ENCODE peak calls at places on chromosomes 2 and 18, in seven cellular contexts. A is GM12878, J is HepG2, Q is GM12891, O is K562, S is SK-N-SH, Y is H1. U is an unnamed sample.

GRCh38 chr2:64404743-64405142 is 49.2 kb upstream of the LGALSL start:
- DNase-seq in Q (no peak), A (no peak), Y (peak; percentile 78), J (peak; percentile 31), S (no peak), O (peak; percentile 57), U (no peak)

GRCh38 chr2:197248623-197249022 is 62.0 kb downstream of the ANKRD44 start:
- DNase-seq in J (no peak), A (no peak), Q (no peak), O (no peak), S (no peak), Y (no peak), U (no peak)

GRCh38 chr18:55838322-55838721 is 250.3 kb upstream of the TCF4 start:
- DNase-seq in Y (no peak), Q (no peak), O (no peak), A (no peak), J (no peak), S (no peak), U (no peak)

GRCh38 chr2:214126135-214126534 is 284.7 kb upstream of the VWC2L start:
- DNase-seq in J (no peak), A (no peak), S (no peak), Y (no peak), O (no peak), Q (no peak), U (no peak)

GRCh38 chr2:215059724-215060123 is 78.7 kb downstream of the ABCA12 start:
- DNase-seq in S (peak; percentile 4), A (no peak), Q (no peak), J (no peak), Y (no peak), O (no peak), U (no peak)

GRCh38 chr2:102065675-102066252 is 74.0 kb downstream of the IL1R2 start:
- DNase-seq in Y (no peak), O (peak; percentile 49), A (no peak), S (no peak), J (peak; percentile 88), Q (no peak), U (no peak)

GRCh38 chr2:145753966-145754365 is 1234.0 kb upstream of the ZEB2 start:
- DNase-seq in Q (no peak), J (peak; percentile 78), A (no peak), Y (no peak), O (no peak), S (no peak), U (no peak)

GRCh38 chr2:172889287-172889686 is 153.6 kb downstream of the RAPGEF4 start:
- DNase-seq in Y (no peak), O (no peak), J (no peak), A (no peak), S (no peak), Q (no peak), U (no peak)

GRCh38 chr2:161796192-161796591 is 172.0 kb downstream of the SLC4A10 start:
- DNase-seq in J (peak; percentile 45), S (no peak), O (no peak), Q (no peak), A (no peak), Y (no peak), U (no peak)

GRCh38 chr2:3598197-3598910 is 3.4 kb downstream of the COLEC11 start:
- DNase-seq in S (no peak), O (no peak), J (no peak), Q (no peak), A (no peak), Y (no peak), U (no peak)

GRCh38 chr2:103781401-103781800 is 1019.6 kb downstream of the TMEM182 start:
- DNase-seq in S (no peak), Q (no peak), O (no peak), J (no peak), Y (no peak), A (no peak), U (no peak)

GRCh38 chr2:16197504-16198147 is 257.3 kb downstream of the MYCN start:
- DNase-seq in O (no peak), S (peak; percentile 50), J (no peak), A (no peak), Q (no peak), Y (no peak), U (no peak)

GRCh38 chr2:16199882-16200590 is 259.7 kb downstream of the MYCN start:
- DNase-seq in A (no peak), Y (no peak), J (no peak), S (no peak), O (no peak), Q (no peak), U (no peak)

GRCh38 chr2:16196687-16197503 is 256.5 kb downstream of the MYCN start:
- DNase-seq in J (peak; percentile 87), S (no peak), Y (no peak), A (no peak), O (no peak), Q (no peak), U (no peak)

GRCh38 chr2:16200791-16201190 is 260.4 kb downstream of the MYCN start:
- DNase-seq in A (no peak), Q (no peak), O (no peak), J (no peak), S (no peak), Y (no peak), U (no peak)

DNA sequence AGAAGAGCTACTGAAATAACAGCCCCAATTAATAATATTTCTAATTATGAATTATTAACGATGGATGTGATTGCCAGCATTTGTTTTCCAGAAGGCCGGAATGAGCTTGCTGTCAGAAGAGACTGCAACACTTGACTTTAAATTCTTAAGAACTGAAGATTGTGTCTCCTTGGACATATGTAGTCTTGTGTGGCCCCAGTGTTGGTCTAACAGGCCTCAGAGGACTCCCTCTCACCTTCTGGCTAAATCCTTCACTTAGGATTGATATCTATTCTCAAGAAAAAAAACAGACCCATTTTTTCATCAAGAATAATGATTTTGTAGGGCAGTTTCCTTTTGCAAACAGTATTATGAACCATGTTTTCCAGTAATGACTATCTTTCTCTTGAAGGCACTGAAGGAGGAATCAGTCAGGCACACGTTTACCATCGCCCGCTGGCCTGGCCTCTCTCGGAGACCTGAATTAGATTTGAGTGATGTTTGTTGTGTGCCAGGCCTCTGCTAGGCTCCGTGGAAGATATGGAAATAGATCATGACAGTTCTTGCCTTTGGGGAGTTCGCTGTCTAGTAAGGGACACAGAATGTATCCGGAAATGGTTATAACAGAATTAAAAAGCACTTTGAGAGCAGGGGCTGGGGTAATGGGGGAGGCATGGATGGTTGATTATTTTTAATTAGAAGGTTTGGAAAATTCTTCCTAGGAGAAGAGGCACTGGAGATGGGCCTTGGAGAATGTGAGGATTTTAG is 258.0 kb downstream of the MYCN start:
- DNase-seq in S (peak; percentile 86), J (no peak), A (no peak), Q (no peak), Y (no peak), O (no peak), U (no peak)
- TF ChIP-seq TAF1 in S (no peak), J (no peak), A (no peak), Q (no peak), Y (no peak), O (no peak), U (no peak)

DNA sequence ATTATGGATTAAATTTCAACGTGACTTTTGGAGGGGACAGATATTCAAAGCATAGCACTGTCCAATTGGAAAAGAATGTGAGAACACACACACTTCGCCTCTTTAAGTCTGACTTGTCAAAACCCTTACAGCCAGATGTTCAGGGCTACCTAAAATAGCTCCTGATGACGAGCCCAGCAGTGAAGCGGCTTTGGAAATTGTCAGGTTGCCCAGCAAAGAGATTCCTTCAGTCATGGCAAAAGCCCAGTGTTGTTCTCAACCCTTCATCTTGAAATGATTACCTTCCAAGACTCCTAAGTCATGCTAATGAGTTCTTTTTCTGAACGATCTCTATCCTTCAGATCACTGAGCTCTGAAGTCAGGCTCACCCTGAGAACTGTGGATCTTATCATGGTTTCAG is 436.6 kb downstream of the LRATD1 start:
- DNase-seq in O (no peak), S (no peak), J (no peak), A (no peak), Q (no peak), Y (no peak), U (no peak)
- TF ChIP-seq POLR2AphosphoS5 in O (no peak), S (no peak), J (no peak), A (no peak), Q (no peak), Y (no peak), U (no peak)

DNA sequence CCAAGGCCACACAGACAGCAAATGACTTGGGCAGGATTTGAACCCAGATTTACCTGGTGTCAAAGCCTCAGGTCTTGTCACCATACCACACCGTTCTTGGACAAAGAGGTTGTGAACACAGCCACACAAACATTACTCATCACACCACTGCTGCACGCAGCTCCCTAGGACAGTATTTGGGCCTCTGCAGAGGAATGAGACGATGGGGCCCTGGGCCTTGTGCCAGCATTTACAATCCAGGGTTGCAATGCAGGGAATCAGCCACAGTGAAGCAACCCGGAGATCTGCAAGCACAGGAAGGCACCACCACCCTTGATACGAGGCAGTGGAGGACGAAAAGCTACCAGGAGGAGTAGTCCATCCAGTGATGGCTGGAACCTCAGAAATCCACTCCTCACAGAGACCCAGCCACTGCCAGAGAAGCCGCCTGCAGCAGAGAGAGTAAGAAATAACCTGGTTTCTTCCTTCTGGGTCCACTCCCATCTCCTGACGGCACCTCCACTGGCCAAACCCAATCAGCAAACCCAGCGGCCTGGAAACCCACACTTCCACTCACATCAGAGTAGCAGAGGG is 3.7 kb upstream of the MTCL1 start:
- DNase-seq in Q (no peak), A (no peak), Y (no peak), O (no peak), S (peak; percentile 34), J (peak; percentile 59), U (no peak)
- TF ChIP-seq TAF1 in Q (no peak), A (no peak), Y (no peak), O (no peak), S (no peak), J (no peak), U (no peak)

DNA sequence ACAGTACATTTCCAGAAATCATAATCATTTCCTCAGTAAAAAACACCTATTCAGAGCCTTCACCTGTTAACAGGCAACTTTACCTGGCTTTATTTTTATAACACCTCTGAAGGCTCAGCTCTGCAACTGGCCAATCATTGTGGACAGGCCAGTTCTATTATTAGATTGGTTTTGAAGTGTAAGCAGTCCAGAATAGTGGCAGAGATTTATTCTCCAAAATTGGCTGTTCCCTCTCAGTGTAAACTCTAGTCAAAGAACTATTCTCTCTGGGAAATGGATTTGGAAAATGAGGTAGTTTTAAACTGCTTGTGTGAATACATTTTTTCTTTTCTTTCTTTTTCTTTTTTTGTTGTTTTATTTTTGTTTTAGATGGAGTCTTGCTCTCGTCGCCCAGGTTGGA is 35.9 kb downstream of the SLC40A1 start:
- DNase-seq in A (no peak), O (no peak), J (no peak), S (no peak), Q (no peak), Y (no peak), U (no peak)
- TF ChIP-seq POLR2AphosphoS5 in A (no peak), O (no peak), J (no peak), S (no peak), Q (no peak), Y (no peak), U (no peak)

U was measured in GM12892.